ENCODE peak calls at places on chromosomes 4 and X, in six cellular contexts. One of them, this sample, is unnamed.

GRCh38 chr4:832108-832507 is 6.2 kb upstream of the CPLX1 start:
- DNase-seq in hepatocyte: no peak
- DNase-seq in MM.1S: no peak
- DNase-seq in GM23248: no peak
- DNase-seq in PC-3: no peak
- DNase-seq in HCT116: no peak
- DNase-seq in this sample: no peak

GRCh38 chr4:138090145-138090917 is 151.8 kb downstream of the SLC7A11 start:
- DNase-seq in hepatocyte: peak
- DNase-seq in MM.1S: peak
- DNase-seq in GM23248: peak
- DNase-seq in PC-3: peak
- DNase-seq in HCT116: peak
- DNase-seq in this sample: peak

GRCh38 chrX:48897157-48897620 is 379 bp downstream of the TIMM17B start:
- DNase-seq in hepatocyte: peak
- DNase-seq in MM.1S: peak
- DNase-seq in GM23248: peak
- DNase-seq in PC-3: peak
- DNase-seq in HCT116: peak
- DNase-seq in this sample: peak

GRCh38 chr4:19675172-19675811 is 576.4 kb upstream of the SLIT2 start:
- DNase-seq in hepatocyte: no peak
- DNase-seq in MM.1S: peak
- DNase-seq in GM23248: peak
- DNase-seq in PC-3: no peak
- DNase-seq in HCT116: no peak
- DNase-seq in this sample: peak

GRCh38 chr4:176744091-176744490 is 48.6 kb downstream of the VEGFC start:
- DNase-seq in hepatocyte: no peak
- DNase-seq in MM.1S: no peak
- DNase-seq in GM23248: no peak
- DNase-seq in PC-3: no peak
- DNase-seq in HCT116: no peak
- DNase-seq in this sample: no peak

GRCh38 chr4:1868912-1869311 is 2.3 kb upstream of the NSD2 start:
- DNase-seq in hepatocyte: no peak
- DNase-seq in MM.1S: no peak
- DNase-seq in GM23248: no peak
- DNase-seq in PC-3: no peak
- DNase-seq in HCT116: no peak
- DNase-seq in this sample: no peak

GRCh38 chr4:64158648-64159326 is 250.5 kb downstream of the TECRL start:
- DNase-seq in hepatocyte: peak
- DNase-seq in MM.1S: peak
- DNase-seq in GM23248: peak
- DNase-seq in PC-3: peak
- DNase-seq in HCT116: peak
- DNase-seq in this sample: peak

GRCh38 chrX:69535661-69536060 is 31.5 kb downstream of the NALF2 start:
- DNase-seq in hepatocyte: no peak
- DNase-seq in MM.1S: no peak
- DNase-seq in GM23248: no peak
- DNase-seq in PC-3: no peak
- DNase-seq in HCT116: no peak
- DNase-seq in this sample: no peak

GRCh38 chr4:7411896-7412585 is 22.7 kb downstream of the PSAPL1 start:
- DNase-seq in hepatocyte: no peak
- DNase-seq in MM.1S: no peak
- DNase-seq in GM23248: no peak
- DNase-seq in PC-3: no peak
- DNase-seq in HCT116: no peak
- DNase-seq in this sample: no peak

GRCh38 chr4:126748736-126749135 is 884.0 kb upstream of the INTU start:
- DNase-seq in hepatocyte: no peak
- DNase-seq in MM.1S: no peak
- DNase-seq in GM23248: peak
- DNase-seq in PC-3: no peak
- DNase-seq in HCT116: no peak
- DNase-seq in this sample: no peak

GRCh38 chr4:15956179-15956850 is 6.7 kb downstream of the FGFBP2 start:
- DNase-seq in hepatocyte: peak
- DNase-seq in MM.1S: peak
- DNase-seq in GM23248: peak
- DNase-seq in PC-3: peak
- DNase-seq in HCT116: peak
- DNase-seq in this sample: peak

GRCh38 chr4:106650701-106651100 is 282.1 kb upstream of the GIMD1 start:
- DNase-seq in hepatocyte: peak
- DNase-seq in MM.1S: no peak
- DNase-seq in GM23248: no peak
- DNase-seq in PC-3: no peak
- DNase-seq in HCT116: no peak
- DNase-seq in this sample: no peak

GRCh38 chrX:19650996-19651395 is 135.7 kb upstream of the MAP3K15 start:
- DNase-seq in hepatocyte: no peak
- DNase-seq in MM.1S: no peak
- DNase-seq in GM23248: no peak
- DNase-seq in PC-3: no peak
- DNase-seq in HCT116: no peak
- DNase-seq in this sample: no peak

GRCh38 chr4:107931775-107932321 is 499 bp downstream of the CYP2U1 start:
- DNase-seq in hepatocyte: peak
- DNase-seq in MM.1S: peak
- DNase-seq in GM23248: no peak
- DNase-seq in PC-3: no peak
- DNase-seq in HCT116: no peak
- DNase-seq in this sample: peak

GRCh38 chr4:150501019-150501727 is 80.8 kb upstream of the MAB21L2 start:
- DNase-seq in hepatocyte: no peak
- DNase-seq in MM.1S: no peak
- DNase-seq in GM23248: peak
- DNase-seq in PC-3: peak
- DNase-seq in HCT116: no peak
- DNase-seq in this sample: no peak

GRCh38 chrX:50704987-50705386 is 109.0 kb downstream of the SHROOM4 start:
- DNase-seq in hepatocyte: no peak
- DNase-seq in MM.1S: no peak
- DNase-seq in GM23248: peak
- DNase-seq in PC-3: no peak
- DNase-seq in HCT116: no peak
- DNase-seq in this sample: no peak

GRCh38 chr4:142404191-142404611 is 441.9 kb downstream of the INPP4B start:
- DNase-seq in hepatocyte: no peak
- DNase-seq in MM.1S: no peak
- DNase-seq in GM23248: peak
- DNase-seq in PC-3: peak
- DNase-seq in HCT116: peak
- DNase-seq in this sample: no peak

GRCh38 chr4:3261411-3262207 is 12.7 kb downstream of the MSANTD1 start:
- DNase-seq in hepatocyte: no peak
- DNase-seq in MM.1S: no peak
- DNase-seq in GM23248: no peak
- DNase-seq in PC-3: no peak
- DNase-seq in HCT116: no peak
- DNase-seq in this sample: no peak

GRCh38 chr4:1758306-1759121 is 34.6 kb upstream of the FGFR3 start:
- DNase-seq in hepatocyte: no peak
- DNase-seq in MM.1S: no peak
- DNase-seq in GM23248: no peak
- DNase-seq in PC-3: no peak
- DNase-seq in HCT116: no peak
- DNase-seq in this sample: no peak

GRCh38 chrX:43813898-43814297 is 68.4 kb downstream of the MAOB start:
- DNase-seq in hepatocyte: no peak
- DNase-seq in MM.1S: no peak
- DNase-seq in GM23248: peak
- DNase-seq in PC-3: peak
- DNase-seq in HCT116: peak
- DNase-seq in this sample: no peak

GRCh38 chr4:83708500-83709175 is 172.7 kb downstream of the GPAT3 start:
- DNase-seq in hepatocyte: no peak
- DNase-seq in MM.1S: no peak
- DNase-seq in GM23248: no peak
- DNase-seq in PC-3: no peak
- DNase-seq in HCT116: no peak
- DNase-seq in this sample: no peak

GRCh38 chr4:37928896-37929537 is 31.2 kb upstream of the PTTG2 start:
- DNase-seq in hepatocyte: no peak
- DNase-seq in MM.1S: no peak
- DNase-seq in GM23248: peak
- DNase-seq in PC-3: no peak
- DNase-seq in HCT116: no peak
- DNase-seq in this sample: no peak

GRCh38 chr4:170651786-170652185 is 562.0 kb upstream of the AADAT start:
- DNase-seq in hepatocyte: no peak
- DNase-seq in MM.1S: no peak
- DNase-seq in GM23248: peak
- DNase-seq in PC-3: peak
- DNase-seq in HCT116: no peak
- DNase-seq in this sample: no peak

GRCh38 chrX:151393514-151393913 is 3.5 kb upstream of the VMA21 start:
- DNase-seq in hepatocyte: no peak
- DNase-seq in MM.1S: peak
- DNase-seq in GM23248: no peak
- DNase-seq in PC-3: no peak
- DNase-seq in HCT116: no peak
- DNase-seq in this sample: peak

GRCh38 chr4:3516061-3516835 is 16.0 kb downstream of the LRPAP1 start:
- DNase-seq in hepatocyte: no peak
- DNase-seq in MM.1S: no peak
- DNase-seq in GM23248: no peak
- DNase-seq in PC-3: no peak
- DNase-seq in HCT116: no peak
- DNase-seq in this sample: no peak

DNA sequence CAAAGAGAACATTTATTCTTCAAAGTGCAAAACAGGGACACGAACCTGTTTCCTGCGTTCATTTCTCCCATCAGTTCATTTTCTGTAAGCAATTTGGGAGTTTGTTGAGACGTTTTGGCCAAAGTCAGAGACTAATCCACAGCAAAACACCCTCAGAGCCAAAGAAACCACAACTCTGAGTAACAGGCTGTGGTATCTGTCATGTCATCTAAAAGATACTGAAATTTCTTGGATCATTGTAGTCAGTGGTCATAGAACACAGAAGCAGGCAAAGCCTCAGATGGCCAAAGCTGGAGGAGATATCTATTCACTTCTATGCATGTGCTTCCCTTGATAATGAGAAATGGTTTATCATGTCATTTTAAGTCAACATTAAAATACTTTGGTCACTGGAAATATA is 485.6 kb upstream of the GALNT7 start:
- DNase-seq in hepatocyte: no peak
- DNase-seq in MM.1S: no peak
- DNase-seq in GM23248: peak
- DNase-seq in PC-3: no peak
- DNase-seq in HCT116: no peak
- DNase-seq in this sample: no peak
- TF ChIP-seq EZH2phosphoT487 in hepatocyte: no peak
- TF ChIP-seq EZH2phosphoT487 in MM.1S: no peak
- TF ChIP-seq EZH2phosphoT487 in GM23248: no peak
- TF ChIP-seq EZH2phosphoT487 in PC-3: no peak
- TF ChIP-seq EZH2phosphoT487 in HCT116: no peak
- TF ChIP-seq EZH2phosphoT487 in this sample: no peak

GRCh38 chr4:36292551-36293188 is 11.3 kb downstream of the DTHD1 start:
- DNase-seq in hepatocyte: no peak
- DNase-seq in MM.1S: no peak
- DNase-seq in GM23248: peak
- DNase-seq in PC-3: no peak
- DNase-seq in HCT116: no peak
- DNase-seq in this sample: no peak
- TF ChIP-seq EZH2phosphoT487 in hepatocyte: no peak
- TF ChIP-seq EZH2phosphoT487 in MM.1S: no peak
- TF ChIP-seq EZH2phosphoT487 in GM23248: no peak
- TF ChIP-seq EZH2phosphoT487 in PC-3: no peak
- TF ChIP-seq EZH2phosphoT487 in HCT116: no peak
- TF ChIP-seq EZH2phosphoT487 in this sample: no peak

DNA sequence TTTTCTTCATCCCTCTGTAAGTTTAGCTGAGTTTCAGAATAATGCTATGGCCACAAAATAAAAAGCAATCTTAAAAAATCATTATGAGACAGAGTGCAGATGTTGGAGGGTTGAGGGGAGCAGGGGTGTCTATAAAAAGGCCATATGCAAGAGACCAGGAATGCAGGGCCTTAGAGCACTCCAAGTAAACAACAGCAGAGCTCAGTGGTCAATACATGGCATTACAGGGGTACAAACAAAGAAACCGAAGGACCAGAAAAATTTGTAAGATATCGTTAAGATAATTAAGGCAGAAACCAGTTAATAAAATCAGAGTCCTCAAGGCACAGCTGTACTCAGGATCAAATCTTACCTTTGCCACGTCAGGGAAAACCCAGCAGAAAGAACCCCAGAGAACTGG is 28.4 kb upstream of the NDST3 start:
- DNase-seq in hepatocyte: no peak
- DNase-seq in MM.1S: no peak
- DNase-seq in GM23248: no peak
- DNase-seq in PC-3: no peak
- DNase-seq in HCT116: no peak
- DNase-seq in this sample: no peak
- TF ChIP-seq EZH2phosphoT487 in hepatocyte: no peak
- TF ChIP-seq EZH2phosphoT487 in MM.1S: no peak
- TF ChIP-seq EZH2phosphoT487 in GM23248: no peak
- TF ChIP-seq EZH2phosphoT487 in PC-3: no peak
- TF ChIP-seq EZH2phosphoT487 in HCT116: no peak
- TF ChIP-seq EZH2phosphoT487 in this sample: no peak

GRCh38 chr4:159307929-159308328 is 205.1 kb downstream of the RAPGEF2 start:
- DNase-seq in hepatocyte: no peak
- DNase-seq in MM.1S: no peak
- DNase-seq in GM23248: no peak
- DNase-seq in PC-3: no peak
- DNase-seq in HCT116: no peak
- DNase-seq in this sample: no peak
- TF ChIP-seq EZH2phosphoT487 in hepatocyte: no peak
- TF ChIP-seq EZH2phosphoT487 in MM.1S: no peak
- TF ChIP-seq EZH2phosphoT487 in GM23248: no peak
- TF ChIP-seq EZH2phosphoT487 in PC-3: no peak
- TF ChIP-seq EZH2phosphoT487 in HCT116: no peak
- TF ChIP-seq EZH2phosphoT487 in this sample: no peak

GRCh38 chrX:109299091-109299490 is 182.8 kb downstream of the GUCY2F start:
- DNase-seq in hepatocyte: no peak
- DNase-seq in MM.1S: no peak
- DNase-seq in GM23248: peak
- DNase-seq in PC-3: no peak
- DNase-seq in HCT116: no peak
- DNase-seq in this sample: no peak
- TF ChIP-seq EZH2phosphoT487 in hepatocyte: no peak
- TF ChIP-seq EZH2phosphoT487 in MM.1S: no peak
- TF ChIP-seq EZH2phosphoT487 in GM23248: no peak
- TF ChIP-seq EZH2phosphoT487 in PC-3: no peak
- TF ChIP-seq EZH2phosphoT487 in HCT116: no peak
- TF ChIP-seq EZH2phosphoT487 in this sample: no peak

DNA sequence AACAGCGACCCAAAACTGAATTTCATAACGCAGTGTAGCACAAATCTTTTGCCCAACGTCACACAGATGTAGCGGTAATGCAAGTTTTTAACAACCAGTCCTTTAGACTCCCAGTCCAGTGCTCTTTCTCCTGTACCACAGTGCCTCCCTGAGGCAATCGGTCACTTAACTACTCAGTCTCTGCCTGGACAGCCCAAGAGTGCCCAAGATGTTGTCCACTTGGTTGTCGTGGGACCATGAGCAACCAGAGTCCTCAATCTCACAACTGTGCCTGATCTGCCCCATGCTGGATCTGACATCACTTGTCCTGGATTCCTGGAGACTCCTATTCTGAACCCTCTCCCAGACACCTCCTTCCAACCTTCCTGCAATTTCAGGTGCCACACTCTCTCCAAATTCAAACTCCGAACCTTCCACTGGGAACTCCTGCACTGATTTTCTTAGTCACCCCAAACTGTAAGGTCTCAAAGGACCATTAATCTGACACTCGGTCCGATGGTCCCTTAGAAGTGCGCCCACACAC is 702 bp downstream of the MMGT1 start:
- DNase-seq in hepatocyte: peak
- DNase-seq in MM.1S: peak
- DNase-seq in GM23248: peak
- DNase-seq in PC-3: peak
- DNase-seq in HCT116: no peak
- DNase-seq in this sample: peak
- TF ChIP-seq EZH2phosphoT487 in hepatocyte: no peak
- TF ChIP-seq EZH2phosphoT487 in MM.1S: no peak
- TF ChIP-seq EZH2phosphoT487 in GM23248: no peak
- TF ChIP-seq EZH2phosphoT487 in PC-3: no peak
- TF ChIP-seq EZH2phosphoT487 in HCT116: no peak
- TF ChIP-seq EZH2phosphoT487 in this sample: no peak

This sample was measured in OCI-LY7.